ENCODE peak calls at places on chromosomes 2 and 18, in eight cellular contexts. One of them, this sample, is unnamed.

GRCh38 chr2:168186452-168186851 is 60.9 kb downstream of the STK39 start:
- DNase-seq in HepG2: no peak
- DNase-seq in mammary epithelial cell: no peak
- DNase-seq in GM23248: no peak
- DNase-seq in NT2/D1: no peak
- DNase-seq in adipocyte: no peak
- DNase-seq in HCT116: no peak
- DNase-seq in IMR-90: no peak
- DNase-seq in this sample: no peak

GRCh38 chr18:46070683-46071614 is 1.1 kb downstream of the PSTPIP2 start:
- DNase-seq in HepG2: no peak
- DNase-seq in mammary epithelial cell: no peak
- DNase-seq in GM23248: no peak
- DNase-seq in NT2/D1: no peak
- DNase-seq in adipocyte: no peak
- DNase-seq in HCT116: no peak
- DNase-seq in IMR-90: no peak
- DNase-seq in this sample: no peak

GRCh38 chr18:2971741-2972552 is 41.0 kb downstream of the LPIN2 start:
- DNase-seq in HepG2: no peak
- DNase-seq in mammary epithelial cell: no peak
- DNase-seq in GM23248: peak; percentile 75
- DNase-seq in NT2/D1: no peak
- DNase-seq in adipocyte: no peak
- DNase-seq in HCT116: no peak
- DNase-seq in IMR-90: no peak
- DNase-seq in this sample: no peak

GRCh38 chr2:236720974-236721600 is 151.5 kb downstream of the ACKR3 start:
- DNase-seq in HepG2: no peak
- DNase-seq in mammary epithelial cell: no peak
- DNase-seq in GM23248: no peak
- DNase-seq in NT2/D1: no peak
- DNase-seq in adipocyte: no peak
- DNase-seq in HCT116: no peak
- DNase-seq in IMR-90: no peak
- DNase-seq in this sample: no peak

GRCh38 chr2:217249086-217249485 is 389.2 kb upstream of the TNP1 start:
- DNase-seq in HepG2: no peak
- DNase-seq in mammary epithelial cell: no peak
- DNase-seq in GM23248: no peak
- DNase-seq in NT2/D1: no peak
- DNase-seq in adipocyte: no peak
- DNase-seq in HCT116: no peak
- DNase-seq in IMR-90: no peak
- DNase-seq in this sample: no peak

GRCh38 chr2:54586062-54586982 is 130.2 kb downstream of the SPTBN1 start:
- DNase-seq in HepG2: no peak
- DNase-seq in mammary epithelial cell: no peak
- DNase-seq in GM23248: peak; percentile 40
- DNase-seq in NT2/D1: no peak
- DNase-seq in adipocyte: no peak
- DNase-seq in HCT116: no peak
- DNase-seq in IMR-90: peak; percentile 55
- DNase-seq in this sample: no peak

GRCh38 chr2:150127271-150127990 is 360.0 kb downstream of the RND3 start:
- DNase-seq in HepG2: no peak
- DNase-seq in mammary epithelial cell: no peak
- DNase-seq in GM23248: peak; percentile 21
- DNase-seq in NT2/D1: no peak
- DNase-seq in adipocyte: no peak
- DNase-seq in HCT116: no peak
- DNase-seq in IMR-90: no peak
- DNase-seq in this sample: no peak

GRCh38 chr2:216287251-216287650 is 85.0 kb downstream of the MARCHF4 start:
- DNase-seq in HepG2: peak; percentile 67
- DNase-seq in mammary epithelial cell: no peak
- DNase-seq in GM23248: peak; percentile 60
- DNase-seq in NT2/D1: no peak
- DNase-seq in adipocyte: no peak
- DNase-seq in HCT116: no peak
- DNase-seq in IMR-90: no peak
- DNase-seq in this sample: peak; percentile 61

GRCh38 chr2:197804758-197805597 is 585 bp downstream of the PLCL1 start:
- DNase-seq in HepG2: no peak
- DNase-seq in mammary epithelial cell: no peak
- DNase-seq in GM23248: peak; percentile 64
- DNase-seq in NT2/D1: no peak
- DNase-seq in adipocyte: peak; percentile 66
- DNase-seq in HCT116: no peak
- DNase-seq in IMR-90: peak; percentile 6
- DNase-seq in this sample: peak; percentile 53

GRCh38 chr2:151007365-151007764 is 254.3 kb downstream of the RBM43 start:
- DNase-seq in HepG2: no peak
- DNase-seq in mammary epithelial cell: no peak
- DNase-seq in GM23248: no peak
- DNase-seq in NT2/D1: no peak
- DNase-seq in adipocyte: no peak
- DNase-seq in HCT116: no peak
- DNase-seq in IMR-90: peak; percentile 5
- DNase-seq in this sample: no peak

GRCh38 chr2:176066645-176067586 is 16.8 kb downstream of the EVX2 start:
- DNase-seq in HepG2: no peak
- DNase-seq in mammary epithelial cell: no peak
- DNase-seq in GM23248: no peak
- DNase-seq in NT2/D1: no peak
- DNase-seq in adipocyte: no peak
- DNase-seq in HCT116: no peak
- DNase-seq in IMR-90: no peak
- DNase-seq in this sample: peak; percentile 66

GRCh38 chr2:228652366-228652765 is 470.9 kb upstream of the SPHKAP start:
- DNase-seq in HepG2: no peak
- DNase-seq in mammary epithelial cell: no peak
- DNase-seq in GM23248: peak; percentile 52
- DNase-seq in NT2/D1: no peak
- DNase-seq in adipocyte: peak; percentile 46
- DNase-seq in HCT116: no peak
- DNase-seq in IMR-90: peak; percentile 47
- DNase-seq in this sample: no peak

GRCh38 chr2:146927080-146927714 is 917.6 kb upstream of the ACVR2A start:
- DNase-seq in HepG2: peak; percentile 28
- DNase-seq in mammary epithelial cell: peak; percentile 59
- DNase-seq in GM23248: peak; percentile 82
- DNase-seq in NT2/D1: peak; percentile 59
- DNase-seq in adipocyte: peak; percentile 50
- DNase-seq in HCT116: peak; percentile 39
- DNase-seq in IMR-90: peak; percentile 31
- DNase-seq in this sample: peak; percentile 90

GRCh38 chr2:71789556-71790219 is 336.3 kb downstream of the DYSF start:
- DNase-seq in HepG2: no peak
- DNase-seq in mammary epithelial cell: no peak
- DNase-seq in GM23248: peak; percentile 73
- DNase-seq in NT2/D1: no peak
- DNase-seq in adipocyte: no peak
- DNase-seq in HCT116: no peak
- DNase-seq in IMR-90: no peak
- DNase-seq in this sample: peak; percentile 42

GRCh38 chr2:64624108-64624610 is 29.6 kb downstream of the SERTAD2 start:
- DNase-seq in HepG2: no peak
- DNase-seq in mammary epithelial cell: no peak
- DNase-seq in GM23248: no peak
- DNase-seq in NT2/D1: no peak
- DNase-seq in adipocyte: no peak
- DNase-seq in HCT116: no peak
- DNase-seq in IMR-90: no peak
- DNase-seq in this sample: no peak

DNA sequence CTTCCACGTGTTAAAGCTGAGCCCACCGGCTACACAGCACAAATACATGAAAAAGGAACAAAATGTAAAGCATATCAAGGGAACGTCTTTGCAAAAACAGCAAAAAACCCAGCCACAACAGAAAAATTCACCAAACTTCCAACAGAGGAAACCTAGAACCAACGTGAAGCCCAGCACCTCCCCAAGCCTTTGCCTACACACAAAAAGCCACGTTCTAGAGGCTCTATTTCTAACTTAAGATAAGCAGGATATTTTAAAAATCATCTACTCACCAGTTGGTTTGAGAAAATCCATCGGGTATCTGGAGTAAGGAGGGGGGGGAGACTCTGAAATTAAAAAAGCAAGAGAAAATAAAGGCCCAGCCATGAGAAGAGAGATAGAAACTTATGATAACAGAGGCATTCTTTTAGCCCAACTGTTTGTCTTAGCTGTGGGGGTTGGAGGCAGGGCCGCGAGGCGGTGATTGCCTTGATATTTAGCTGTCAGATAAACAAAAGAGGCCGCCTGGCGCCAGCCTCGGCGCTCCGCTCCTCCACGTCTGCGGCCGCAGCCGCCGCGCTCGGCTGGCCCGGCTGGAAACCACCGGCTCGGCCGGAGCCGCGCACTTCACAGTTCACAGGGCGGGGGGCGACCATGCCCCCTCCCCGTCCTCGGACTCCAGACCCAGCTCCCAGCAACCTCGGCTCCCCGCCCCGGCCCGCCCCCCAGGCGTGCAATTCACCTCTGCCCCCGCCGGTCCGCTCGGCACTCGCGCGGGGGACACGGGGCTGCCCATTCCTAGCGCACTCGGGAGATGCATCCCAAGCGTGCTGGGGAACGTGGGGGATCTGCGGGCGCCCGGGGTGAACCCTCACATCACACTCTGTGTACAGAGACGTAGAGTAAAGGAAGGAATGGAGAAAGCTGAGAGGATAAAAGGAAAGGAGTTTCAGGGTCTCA is 2.4 kb downstream of the SMAD7 start:
- DNase-seq in HepG2: peak; percentile 94
- DNase-seq in mammary epithelial cell: peak; percentile 51
- DNase-seq in GM23248: peak; percentile 73
- DNase-seq in NT2/D1: no peak
- DNase-seq in adipocyte: peak; percentile 84
- DNase-seq in HCT116: no peak
- DNase-seq in IMR-90: peak; percentile 86
- DNase-seq in this sample: peak; percentile 86
- H3K9ac ChIP-seq in HepG2: peak overlapping the region; percentile 87
- H3K9ac ChIP-seq in mammary epithelial cell: peak overlapping the region; percentile 71
- H3K9ac ChIP-seq in GM23248: peak overlapping the region; percentile 99
- H3K9ac ChIP-seq in NT2/D1: peak overlapping the region; percentile 96
- H3K9ac ChIP-seq in adipocyte: peak overlapping the region; percentile 91
- H3K9ac ChIP-seq in HCT116: peak overlapping the region; percentile 56
- H3K9ac ChIP-seq in IMR-90: peak overlapping the region; percentile 99
- H3K9ac ChIP-seq in this sample: peak overlapping the region; percentile 82

GRCh38 chr2:73034661-73035374 is 36.7 kb downstream of the SFXN5 start:
- DNase-seq in HepG2: no peak
- DNase-seq in mammary epithelial cell: no peak
- DNase-seq in GM23248: no peak
- DNase-seq in NT2/D1: no peak
- DNase-seq in adipocyte: no peak
- DNase-seq in HCT116: no peak
- DNase-seq in IMR-90: no peak
- DNase-seq in this sample: no peak
- H3K4me1 ChIP-seq in HepG2: peaks cover 72% of the 10 kb centered on the region
- H3K4me1 ChIP-seq in mammary epithelial cell: no peaks in the 10 kb centered on the region
- H3K4me1 ChIP-seq in GM23248: no peaks in the 10 kb centered on the region
- H3K4me1 ChIP-seq in NT2/D1: peaks cover 23% of the 10 kb centered on the region
- H3K4me1 ChIP-seq in adipocyte: peaks cover 15% of the 10 kb centered on the region
- H3K4me1 ChIP-seq in HCT116: peaks cover 21% of the 10 kb centered on the region
- H3K4me1 ChIP-seq in IMR-90: no peaks in the 10 kb centered on the region
- H3K4me1 ChIP-seq in this sample: no peaks in the 10 kb centered on the region

GRCh38 chr18:31977270-31977872 is 34.4 kb upstream of the TRAPPC8 start:
- DNase-seq in HepG2: peak; percentile 68
- DNase-seq in mammary epithelial cell: peak; percentile 32
- DNase-seq in GM23248: peak; percentile 55
- DNase-seq in NT2/D1: peak; percentile 55
- DNase-seq in adipocyte: peak; percentile 65
- DNase-seq in HCT116: peak; percentile 54
- DNase-seq in IMR-90: peak; percentile 54
- DNase-seq in this sample: peak; percentile 87
- H3K9me3 ChIP-seq in HepG2: peaks cover 33% of the 10 kb centered on the region
- H3K9me3 ChIP-seq in mammary epithelial cell: peaks cover 27% of the 10 kb centered on the region
- H3K9me3 ChIP-seq in GM23248: no peaks in the 10 kb centered on the region
- H3K9me3 ChIP-seq in NT2/D1: peaks cover 52% of the 10 kb centered on the region
- H3K9me3 ChIP-seq in adipocyte: peaks cover 35% of the 10 kb centered on the region
- H3K9me3 ChIP-seq in HCT116: peaks cover 33% of the 10 kb centered on the region
- H3K9me3 ChIP-seq in IMR-90: peaks cover 9% of the 10 kb centered on the region
- H3K9me3 ChIP-seq in this sample: peaks cover 71% of the 10 kb centered on the region

GRCh38 chr2:9694661-9695060 is 63.9 kb upstream of the YWHAQ start:
- DNase-seq in HepG2: no peak
- DNase-seq in mammary epithelial cell: no peak
- DNase-seq in GM23248: no peak
- DNase-seq in NT2/D1: no peak
- DNase-seq in adipocyte: no peak
- DNase-seq in HCT116: no peak
- DNase-seq in IMR-90: no peak
- DNase-seq in this sample: peak; percentile 48

GRCh38 chr2:9693646-9694045 is 62.8 kb upstream of the YWHAQ start:
- DNase-seq in HepG2: no peak
- DNase-seq in mammary epithelial cell: no peak
- DNase-seq in GM23248: no peak
- DNase-seq in NT2/D1: no peak
- DNase-seq in adipocyte: no peak
- DNase-seq in HCT116: no peak
- DNase-seq in IMR-90: no peak
- DNase-seq in this sample: peak; percentile 34

GRCh38 chr2:9693138-9693520 is 62.3 kb upstream of the YWHAQ start:
- DNase-seq in HepG2: no peak
- DNase-seq in mammary epithelial cell: peak; percentile 47
- DNase-seq in GM23248: peak; percentile 98
- DNase-seq in NT2/D1: no peak
- DNase-seq in adipocyte: peak; percentile 61
- DNase-seq in HCT116: no peak
- DNase-seq in IMR-90: peak; percentile 48
- DNase-seq in this sample: no peak

GRCh38 chr2:9690716-9691498 is 60.1 kb upstream of the YWHAQ start:
- DNase-seq in HepG2: no peak
- DNase-seq in mammary epithelial cell: no peak
- DNase-seq in GM23248: no peak
- DNase-seq in NT2/D1: no peak
- DNase-seq in adipocyte: no peak
- DNase-seq in HCT116: no peak
- DNase-seq in IMR-90: no peak
- DNase-seq in this sample: peak; percentile 62

DNA sequence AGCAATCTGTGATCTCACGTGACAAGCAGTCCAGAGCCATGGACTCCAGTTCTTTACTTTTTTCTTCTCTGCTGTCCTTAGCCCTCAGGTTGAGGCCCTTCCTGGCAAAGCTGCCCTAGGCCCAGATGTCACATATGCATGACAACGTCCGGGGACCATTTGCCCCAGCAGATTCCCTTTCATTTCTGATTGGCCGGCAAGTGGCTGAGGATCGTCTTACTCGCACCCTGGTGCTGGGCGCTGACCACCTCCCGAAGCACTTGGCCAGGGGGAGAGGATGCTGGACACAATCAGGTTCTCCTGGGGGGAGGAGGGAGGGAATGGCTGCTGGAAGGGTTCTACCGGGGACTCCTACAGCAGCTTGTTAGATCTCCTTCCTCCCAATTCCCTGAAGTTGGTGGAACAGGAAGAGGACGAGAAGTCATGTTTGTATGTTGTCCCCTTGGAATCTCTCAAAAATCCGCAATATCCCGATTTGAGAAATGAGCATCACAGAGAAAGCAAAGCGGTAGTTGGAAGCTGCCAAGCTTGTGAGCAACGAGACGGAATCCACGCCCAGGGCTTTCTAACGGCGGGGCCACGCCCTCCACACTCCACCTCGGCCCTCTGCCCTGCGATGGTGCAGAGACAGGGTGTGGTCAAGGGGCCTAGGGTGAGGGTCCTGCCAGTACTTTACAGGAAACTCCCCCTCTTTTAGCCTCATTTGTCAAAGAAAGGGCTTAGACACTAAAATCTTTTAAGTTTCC is 61.8 kb upstream of the YWHAQ start:
- DNase-seq in HepG2: no peak
- DNase-seq in mammary epithelial cell: no peak
- DNase-seq in GM23248: peak; percentile 94
- DNase-seq in NT2/D1: no peak
- DNase-seq in adipocyte: no peak
- DNase-seq in HCT116: no peak
- DNase-seq in IMR-90: no peak
- DNase-seq in this sample: peak; percentile 64
- H3K9ac ChIP-seq in HepG2: no peak overlapping the region
- H3K9ac ChIP-seq in mammary epithelial cell: no peak overlapping the region
- H3K9ac ChIP-seq in GM23248: peak overlapping the region; percentile 82
- H3K9ac ChIP-seq in NT2/D1: no peak overlapping the region
- H3K9ac ChIP-seq in adipocyte: peak overlapping the region; percentile 69
- H3K9ac ChIP-seq in HCT116: no peak overlapping the region
- H3K9ac ChIP-seq in IMR-90: no peak overlapping the region
- H3K9ac ChIP-seq in this sample: no peak overlapping the region

This sample was measured in endodermal cell.